ENCODE peak calls at places on chromosome 13, in eight cellular contexts. One of them, this sample, is unnamed.
A peak's percentile ranks its signal among the peaks of the same experiment; 100 is the strongest.

GRCh38 chr13:29786698-29787097 is 63.7 kb downstream of the UBL3 start:
- DNase-seq in Karpas-422: no peak
- DNase-seq in right lobe of liver: no peak
- DNase-seq in cardiac muscle cell: no peak
- DNase-seq in stomach: no peak
- DNase-seq in CD4-positive, CD25-positive, alpha-beta regulatory T cell: no peak
- DNase-seq in OCI-LY7: no peak
- DNase-seq in CD8-positive, alpha-beta T cell: no peak
- DNase-seq in this sample: no peak

GRCh38 chr13:94249512-94249911 is 230.0 kb downstream of the DCT start:
- DNase-seq in Karpas-422: no peak
- DNase-seq in right lobe of liver: no peak
- DNase-seq in cardiac muscle cell: no peak
- DNase-seq in stomach: no peak
- DNase-seq in CD4-positive, CD25-positive, alpha-beta regulatory T cell: no peak
- DNase-seq in OCI-LY7: no peak
- DNase-seq in CD8-positive, alpha-beta T cell: no peak
- DNase-seq in this sample: no peak

GRCh38 chr13:93425411-93425810 is 198.8 kb downstream of the GPC6 start:
- DNase-seq in Karpas-422: no peak
- DNase-seq in right lobe of liver: no peak
- DNase-seq in cardiac muscle cell: no peak
- DNase-seq in stomach: no peak
- DNase-seq in CD4-positive, CD25-positive, alpha-beta regulatory T cell: no peak
- DNase-seq in OCI-LY7: no peak
- DNase-seq in CD8-positive, alpha-beta T cell: no peak
- DNase-seq in this sample: no peak

GRCh38 chr13:98201178-98201577 is 24.1 kb upstream of the RNF113B start:
- DNase-seq in Karpas-422: no peak
- DNase-seq in right lobe of liver: no peak
- DNase-seq in cardiac muscle cell: no peak
- DNase-seq in stomach: no peak
- DNase-seq in CD4-positive, CD25-positive, alpha-beta regulatory T cell: no peak
- DNase-seq in OCI-LY7: no peak
- DNase-seq in CD8-positive, alpha-beta T cell: no peak
- DNase-seq in this sample: no peak

GRCh38 chr13:98528663-98529064 is 48.2 kb downstream of the STK24 start:
- DNase-seq in Karpas-422: no peak
- DNase-seq in right lobe of liver: no peak
- DNase-seq in cardiac muscle cell: no peak
- DNase-seq in stomach: no peak
- DNase-seq in CD4-positive, CD25-positive, alpha-beta regulatory T cell: peak; percentile 28
- DNase-seq in OCI-LY7: no peak
- DNase-seq in CD8-positive, alpha-beta T cell: no peak
- DNase-seq in this sample: peak; percentile 68

GRCh38 chr13:51269039-51269438 is 46.8 kb downstream of the FAM124A start:
- DNase-seq in Karpas-422: no peak
- DNase-seq in right lobe of liver: no peak
- DNase-seq in cardiac muscle cell: no peak
- DNase-seq in stomach: no peak
- DNase-seq in CD4-positive, CD25-positive, alpha-beta regulatory T cell: no peak
- DNase-seq in OCI-LY7: no peak
- DNase-seq in CD8-positive, alpha-beta T cell: no peak
- DNase-seq in this sample: no peak

GRCh38 chr13:84126671-84127171 is 244.4 kb upstream of the SLITRK1 start:
- DNase-seq in Karpas-422: no peak
- DNase-seq in right lobe of liver: no peak
- DNase-seq in cardiac muscle cell: peak; percentile 51
- DNase-seq in stomach: no peak
- DNase-seq in CD4-positive, CD25-positive, alpha-beta regulatory T cell: no peak
- DNase-seq in OCI-LY7: no peak
- DNase-seq in CD8-positive, alpha-beta T cell: no peak
- DNase-seq in this sample: peak; percentile 13

GRCh38 chr13:97648171-97648880 is 214.4 kb downstream of the RAP2A start:
- DNase-seq in Karpas-422: no peak
- DNase-seq in right lobe of liver: no peak
- DNase-seq in cardiac muscle cell: no peak
- DNase-seq in stomach: no peak
- DNase-seq in CD4-positive, CD25-positive, alpha-beta regulatory T cell: no peak
- DNase-seq in OCI-LY7: no peak
- DNase-seq in CD8-positive, alpha-beta T cell: no peak
- DNase-seq in this sample: no peak

GRCh38 chr13:37403776-37404497 is 194.6 kb downstream of the POSTN start:
- DNase-seq in Karpas-422: no peak
- DNase-seq in right lobe of liver: no peak
- DNase-seq in cardiac muscle cell: no peak
- DNase-seq in stomach: no peak
- DNase-seq in CD4-positive, CD25-positive, alpha-beta regulatory T cell: no peak
- DNase-seq in OCI-LY7: no peak
- DNase-seq in CD8-positive, alpha-beta T cell: no peak
- DNase-seq in this sample: no peak

GRCh38 chr13:46609726-46610125 is 56.8 kb downstream of the LRCH1 start:
- DNase-seq in Karpas-422: no peak
- DNase-seq in right lobe of liver: no peak
- DNase-seq in cardiac muscle cell: no peak
- DNase-seq in stomach: no peak
- DNase-seq in CD4-positive, CD25-positive, alpha-beta regulatory T cell: no peak
- DNase-seq in OCI-LY7: no peak
- DNase-seq in CD8-positive, alpha-beta T cell: no peak
- DNase-seq in this sample: no peak

GRCh38 chr13:27601208-27601607 is 19.1 kb downstream of the LNX2 start:
- DNase-seq in Karpas-422: no peak
- DNase-seq in right lobe of liver: no peak
- DNase-seq in cardiac muscle cell: no peak
- DNase-seq in stomach: no peak
- DNase-seq in CD4-positive, CD25-positive, alpha-beta regulatory T cell: no peak
- DNase-seq in OCI-LY7: no peak
- DNase-seq in CD8-positive, alpha-beta T cell: no peak
- DNase-seq in this sample: no peak

GRCh38 chr13:113862766-113863510 is 938 bp downstream of the GAS6 start:
- DNase-seq in Karpas-422: no peak
- DNase-seq in right lobe of liver: no peak
- DNase-seq in cardiac muscle cell: peak; percentile 49
- DNase-seq in stomach: peak; percentile 77
- DNase-seq in CD4-positive, CD25-positive, alpha-beta regulatory T cell: peak; percentile 2
- DNase-seq in OCI-LY7: no peak
- DNase-seq in CD8-positive, alpha-beta T cell: no peak
- DNase-seq in this sample: peak; percentile 65

GRCh38 chr13:48068036-48068435 is 26.9 kb downstream of the MED4 start:
- DNase-seq in Karpas-422: no peak
- DNase-seq in right lobe of liver: no peak
- DNase-seq in cardiac muscle cell: no peak
- DNase-seq in stomach: no peak
- DNase-seq in CD4-positive, CD25-positive, alpha-beta regulatory T cell: peak; percentile 23
- DNase-seq in OCI-LY7: no peak
- DNase-seq in CD8-positive, alpha-beta T cell: no peak
- DNase-seq in this sample: no peak

DNA sequence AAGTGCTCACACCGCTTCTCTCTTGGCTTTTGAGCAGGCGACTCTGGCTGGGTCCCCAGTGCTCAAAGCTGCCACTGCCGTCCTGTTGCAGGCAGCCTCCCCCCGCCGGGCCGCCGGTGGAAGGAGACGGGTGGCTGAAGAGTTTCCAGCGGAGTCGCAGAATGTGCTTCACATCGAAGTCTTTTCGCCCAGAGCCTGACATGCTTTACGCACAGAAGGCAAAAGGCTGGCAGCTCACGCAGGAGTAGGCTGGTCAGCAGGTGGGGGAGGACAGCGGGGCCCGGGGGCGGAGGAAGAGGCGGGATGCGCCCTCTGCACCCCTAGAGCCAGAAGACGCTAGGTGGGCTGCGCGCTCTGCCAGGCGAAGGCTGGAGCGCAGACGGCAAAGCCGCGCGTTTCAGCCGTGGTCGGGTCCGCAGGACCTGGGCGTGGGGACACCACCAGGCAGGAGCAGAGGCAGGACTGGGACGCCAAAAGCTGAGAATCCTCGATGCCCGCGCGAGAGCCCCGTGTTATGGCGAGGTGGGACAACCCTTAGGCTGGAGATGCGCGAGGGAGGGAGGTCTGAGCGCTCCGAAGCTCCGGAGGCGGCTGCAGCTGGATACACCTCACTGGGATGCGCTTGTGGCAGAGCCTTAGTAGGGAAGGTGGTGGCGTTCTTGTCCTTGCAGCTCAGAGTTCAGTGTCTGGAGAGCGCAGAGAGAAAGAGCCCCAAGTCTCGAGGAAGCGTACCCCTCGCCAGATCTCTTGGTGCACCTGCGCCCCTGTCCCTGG is at the start of gene ATXN8OS:
- DNase-seq in Karpas-422: no peak
- DNase-seq in right lobe of liver: no peak
- DNase-seq in cardiac muscle cell: peak; percentile 19
- DNase-seq in stomach: no peak
- DNase-seq in CD4-positive, CD25-positive, alpha-beta regulatory T cell: no peak
- DNase-seq in OCI-LY7: no peak
- DNase-seq in CD8-positive, alpha-beta T cell: no peak
- DNase-seq in this sample: no peak
- H3K4me3 ChIP-seq in Karpas-422: no peak within 1 kb of the TSS
- H3K4me3 ChIP-seq in right lobe of liver: no peak within 1 kb of the TSS
- H3K4me3 ChIP-seq in cardiac muscle cell: peak within 1 kb of the TSS; percentile 20
- H3K4me3 ChIP-seq in stomach: peak within 1 kb of the TSS; percentile 6
- H3K4me3 ChIP-seq in CD4-positive, CD25-positive, alpha-beta regulatory T cell: no peak within 1 kb of the TSS
- H3K4me3 ChIP-seq in OCI-LY7: no peak within 1 kb of the TSS
- H3K4me3 ChIP-seq in CD8-positive, alpha-beta T cell: no peak within 1 kb of the TSS
- H3K4me3 ChIP-seq in this sample: no peak within 1 kb of the TSS

DNA sequence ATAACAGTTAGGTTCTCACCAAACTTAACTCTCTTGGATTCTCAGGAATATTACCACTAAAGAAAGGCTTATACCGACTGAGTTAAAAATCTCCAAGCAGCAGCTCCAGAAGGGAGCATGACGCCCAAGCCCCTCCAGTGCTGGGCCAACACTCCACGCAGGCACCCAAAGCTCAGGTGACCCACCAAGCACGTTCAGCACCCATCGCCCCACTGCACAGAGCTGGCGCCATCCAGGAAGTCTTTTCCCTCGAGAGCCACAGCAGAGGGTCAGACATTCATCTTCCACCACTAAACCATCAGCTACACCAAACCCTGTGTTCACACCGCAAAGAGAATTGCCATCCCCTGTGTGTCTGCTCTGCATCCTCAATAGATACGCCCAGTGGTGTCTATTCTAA is 65.7 kb downstream of the SOX1 start:
- DNase-seq in Karpas-422: no peak
- DNase-seq in right lobe of liver: no peak
- DNase-seq in cardiac muscle cell: no peak
- DNase-seq in stomach: peak; percentile 18
- DNase-seq in CD4-positive, CD25-positive, alpha-beta regulatory T cell: no peak
- DNase-seq in OCI-LY7: no peak
- DNase-seq in CD8-positive, alpha-beta T cell: no peak
- DNase-seq in this sample: no peak
- H3K27ac ChIP-seq in Karpas-422: no peak overlapping the region
- H3K27ac ChIP-seq in right lobe of liver: no peak overlapping the region
- H3K27ac ChIP-seq in cardiac muscle cell: no peak overlapping the region
- H3K27ac ChIP-seq in stomach: no peak overlapping the region
- H3K27ac ChIP-seq in CD4-positive, CD25-positive, alpha-beta regulatory T cell: no peak overlapping the region
- H3K27ac ChIP-seq in OCI-LY7: no peak overlapping the region
- H3K27ac ChIP-seq in CD8-positive, alpha-beta T cell: no peak overlapping the region
- H3K27ac ChIP-seq in this sample: no peak overlapping the region

DNA sequence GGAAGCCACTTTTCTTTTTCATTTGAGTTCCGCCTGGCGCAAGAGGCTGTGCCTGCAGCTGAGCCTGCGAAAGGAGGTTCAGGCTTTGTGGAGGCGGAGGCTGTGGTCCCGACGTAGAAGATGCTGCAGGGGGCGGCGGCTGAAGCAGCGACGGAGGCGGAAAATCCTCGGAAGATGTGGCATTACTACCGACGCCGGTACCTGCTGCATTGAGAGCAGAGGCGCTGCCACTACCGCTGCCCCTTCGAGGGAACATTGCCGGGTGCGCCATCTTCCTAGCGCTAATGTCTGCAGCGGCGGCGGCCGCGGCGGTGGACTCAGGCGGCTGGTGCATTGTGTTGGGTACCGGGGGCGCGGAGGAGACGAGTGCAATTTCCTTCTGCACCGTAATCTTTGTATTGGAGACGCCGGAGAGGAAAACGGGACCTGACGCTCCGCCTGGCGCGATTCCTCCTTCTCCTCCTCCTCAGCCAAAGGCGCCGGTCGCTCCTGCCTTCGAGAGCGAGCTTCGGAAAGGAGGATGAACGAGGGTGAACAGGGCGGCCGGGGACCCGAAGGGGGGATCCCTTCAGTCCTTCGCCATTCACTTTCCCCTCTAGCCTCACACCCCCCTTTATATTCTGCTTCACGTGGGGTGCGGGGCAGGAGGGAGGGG is at the start of gene TSC22D1:
- DNase-seq in Karpas-422: no peak
- DNase-seq in right lobe of liver: no peak
- DNase-seq in cardiac muscle cell: peak; percentile 57
- DNase-seq in stomach: peak; percentile 51
- DNase-seq in CD4-positive, CD25-positive, alpha-beta regulatory T cell: peak; percentile 62
- DNase-seq in OCI-LY7: peak; percentile 38
- DNase-seq in CD8-positive, alpha-beta T cell: peak; percentile 77
- DNase-seq in this sample: peak; percentile 80
- H3K4me1 ChIP-seq in Karpas-422: peaks cover 24% of the 10 kb centered on the region
- H3K4me1 ChIP-seq in right lobe of liver: no peaks in the 10 kb centered on the region
- H3K4me1 ChIP-seq in cardiac muscle cell: peaks cover 43% of the 10 kb centered on the region
- H3K4me1 ChIP-seq in stomach: peaks cover 57% of the 10 kb centered on the region
- H3K4me1 ChIP-seq in CD4-positive, CD25-positive, alpha-beta regulatory T cell: peaks cover 22% of the 10 kb centered on the region
- H3K4me1 ChIP-seq in OCI-LY7: peaks cover 35% of the 10 kb centered on the region
- H3K4me1 ChIP-seq in CD8-positive, alpha-beta T cell: peaks cover 42% of the 10 kb centered on the region
- H3K4me1 ChIP-seq in this sample: peaks cover 12% of the 10 kb centered on the region

DNA sequence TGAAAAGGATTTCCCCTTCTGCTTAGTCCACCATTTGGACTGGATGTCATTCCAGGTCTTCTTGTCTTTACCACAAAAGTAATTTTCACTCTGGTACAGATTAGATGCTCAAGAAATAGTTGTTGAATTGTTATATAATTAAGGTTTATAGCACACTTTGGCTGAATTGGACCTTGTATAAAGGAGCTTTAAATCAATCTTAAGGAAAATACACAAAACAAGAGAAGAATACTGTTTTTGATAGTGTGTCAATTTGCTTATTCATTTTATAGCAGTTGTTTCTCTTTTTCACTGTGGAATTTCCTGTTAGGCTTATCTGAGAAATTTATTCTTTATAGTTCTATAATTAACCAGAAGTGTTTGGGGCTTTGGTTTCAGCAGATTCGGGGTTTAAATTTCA is 62.7 kb upstream of the TDRD3 start:
- DNase-seq in Karpas-422: no peak
- DNase-seq in right lobe of liver: no peak
- DNase-seq in cardiac muscle cell: no peak
- DNase-seq in stomach: no peak
- DNase-seq in CD4-positive, CD25-positive, alpha-beta regulatory T cell: no peak
- DNase-seq in OCI-LY7: no peak
- DNase-seq in CD8-positive, alpha-beta T cell: no peak
- DNase-seq in this sample: no peak
- H3K4me3 ChIP-seq in Karpas-422: no peak overlapping the region
- H3K4me3 ChIP-seq in right lobe of liver: no peak overlapping the region
- H3K4me3 ChIP-seq in cardiac muscle cell: no peak overlapping the region
- H3K4me3 ChIP-seq in stomach: no peak overlapping the region
- H3K4me3 ChIP-seq in CD4-positive, CD25-positive, alpha-beta regulatory T cell: no peak overlapping the region
- H3K4me3 ChIP-seq in OCI-LY7: no peak overlapping the region
- H3K4me3 ChIP-seq in CD8-positive, alpha-beta T cell: no peak overlapping the region
- H3K4me3 ChIP-seq in this sample: no peak overlapping the region

GRCh38 chr13:39565036-39565949 is 37.7 kb downstream of the LHFPL6 start:
- DNase-seq in Karpas-422: no peak
- DNase-seq in right lobe of liver: no peak
- DNase-seq in cardiac muscle cell: no peak
- DNase-seq in stomach: no peak
- DNase-seq in CD4-positive, CD25-positive, alpha-beta regulatory T cell: no peak
- DNase-seq in OCI-LY7: no peak
- DNase-seq in CD8-positive, alpha-beta T cell: no peak
- DNase-seq in this sample: no peak
- H3K27ac ChIP-seq in Karpas-422: no peak overlapping the region
- H3K27ac ChIP-seq in right lobe of liver: no peak overlapping the region
- H3K27ac ChIP-seq in cardiac muscle cell: no peak overlapping the region
- H3K27ac ChIP-seq in stomach: no peak overlapping the region
- H3K27ac ChIP-seq in CD4-positive, CD25-positive, alpha-beta regulatory T cell: no peak overlapping the region
- H3K27ac ChIP-seq in OCI-LY7: no peak overlapping the region
- H3K27ac ChIP-seq in CD8-positive, alpha-beta T cell: no peak overlapping the region
- H3K27ac ChIP-seq in this sample: no peak overlapping the region

GRCh38 chr13:40562975-40563349 is 103.5 kb downstream of the FOXO1 start:
- DNase-seq in Karpas-422: no peak
- DNase-seq in right lobe of liver: no peak
- DNase-seq in cardiac muscle cell: no peak
- DNase-seq in stomach: no peak
- DNase-seq in CD4-positive, CD25-positive, alpha-beta regulatory T cell: peak; percentile 41
- DNase-seq in OCI-LY7: no peak
- DNase-seq in CD8-positive, alpha-beta T cell: no peak
- DNase-seq in this sample: no peak
- H3K4me1 ChIP-seq in Karpas-422: peaks cover 38% of the 10 kb centered on the region
- H3K4me1 ChIP-seq in right lobe of liver: peaks cover 50% of the 10 kb centered on the region
- H3K4me1 ChIP-seq in cardiac muscle cell: peaks cover 24% of the 10 kb centered on the region
- H3K4me1 ChIP-seq in stomach: peaks cover 71% of the 10 kb centered on the region
- H3K4me1 ChIP-seq in CD4-positive, CD25-positive, alpha-beta regulatory T cell: peaks cover 76% of the 10 kb centered on the region
- H3K4me1 ChIP-seq in OCI-LY7: peaks cover 58% of the 10 kb centered on the region
- H3K4me1 ChIP-seq in CD8-positive, alpha-beta T cell: peaks cover 76% of the 10 kb centered on the region
- H3K4me1 ChIP-seq in this sample: peaks cover 32% of the 10 kb centered on the region

This sample was measured in right cardiac atrium.